ENCODE peak calls at places on chromosomes 5 and 9, in five cellular contexts. C is mesendoderm, F is HFF-Myc, G is astrocyte of the cerebellum, H is AG10803. M is an unnamed sample.

GRCh38 chr5:112957970-112958773 is 18.4 kb upstream of the DCP2 start:
- DNase-seq in C (no peak), H (peak), F (peak), G (peak), M (no peak)

GRCh38 chr5:97422678-97423077 is 239.6 kb upstream of the RIOK2 start:
- DNase-seq in G (no peak), C (no peak), H (no peak), F (no peak), M (no peak)

GRCh38 chr5:99543841-99544240 is 615.0 kb upstream of the CHD1 start:
- DNase-seq in C (peak), F (no peak), H (peak), G (peak), M (no peak)

GRCh38 chr5:45680950-45681349 is 15.2 kb downstream of the HCN1 start:
- DNase-seq in G (no peak), H (no peak), F (no peak), C (peak), M (no peak)

GRCh38 chr5:112930082-112930344 is 8.0 kb upstream of the REEP5 start:
- DNase-seq in F (no peak), H (no peak), C (no peak), G (no peak), M (no peak)

GRCh38 chr5:174844971-174845370 is 120.6 kb downstream of the MSX2 start:
- DNase-seq in C (no peak), F (no peak), G (no peak), H (no peak), M (no peak)

GRCh38 chr5:74199436-74200210 is 440.9 kb downstream of the ENC1 start:
- DNase-seq in F (no peak), C (peak), H (peak), G (no peak), M (no peak)

GRCh38 chr5:110258460-110258859 is 468.0 kb downstream of the TMEM232 start:
- DNase-seq in F (peak), C (no peak), H (peak), G (no peak), M (no peak)

GRCh38 chr9:130174920-130175321 is 2.7 kb downstream of the NCS1 start:
- DNase-seq in H (no peak), F (no peak), C (no peak), G (no peak), M (no peak)

DNA sequence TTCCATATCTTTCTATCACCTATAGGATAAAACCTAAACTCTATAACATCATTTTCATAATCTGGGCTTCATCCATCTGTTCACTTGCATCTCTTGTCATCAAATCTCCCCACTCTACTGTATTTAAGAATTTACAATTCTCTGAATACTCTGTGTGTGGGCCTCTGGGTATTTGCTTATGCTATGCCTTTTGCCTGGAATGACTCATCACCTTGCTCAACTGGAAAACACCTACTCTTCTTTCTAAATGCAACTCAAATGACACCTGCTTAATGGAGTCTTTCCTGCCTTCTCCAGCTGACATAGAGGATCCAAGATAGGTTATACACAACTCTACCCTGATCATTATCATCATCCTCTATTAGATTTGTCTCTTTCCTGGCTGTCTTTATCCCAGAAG is 421.7 kb downstream of the SPATA31D1 start:
- DNase-seq in H (no peak), F (no peak), C (peak), G (no peak), M (no peak)
- H3K4me3 ChIP-seq in H (no peak), F (no peak), C (no peak), G (no peak), M (no peak)

DNA sequence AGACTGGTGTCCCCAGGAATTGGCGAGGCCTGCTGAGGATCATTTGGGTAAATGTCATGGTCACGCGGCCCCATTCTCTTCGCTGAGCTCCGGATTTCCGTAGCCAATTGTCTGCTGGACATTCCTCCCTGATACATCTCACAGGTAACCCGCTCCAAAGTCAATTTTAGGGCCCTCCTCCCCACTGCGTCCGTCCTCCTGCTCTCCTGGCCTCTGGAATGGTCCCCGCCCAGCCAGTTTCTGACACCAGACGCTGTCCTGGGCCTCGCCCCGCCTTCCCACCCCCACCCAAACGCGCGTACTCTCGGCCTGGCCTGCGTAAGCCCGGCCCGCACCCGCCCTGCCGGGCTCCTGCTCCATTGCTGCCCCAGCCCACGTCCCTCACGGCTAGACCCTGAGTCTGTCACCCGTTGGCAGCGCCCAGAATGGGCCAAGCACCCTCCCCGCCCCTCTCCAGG is 202.0 kb downstream of the AUH start:
- DNase-seq in G (no peak), F (no peak), H (no peak), C (peak), M (no peak)
- H3K4me3 ChIP-seq in G (no peak), F (no peak), H (no peak), C (no peak), M (no peak)

DNA sequence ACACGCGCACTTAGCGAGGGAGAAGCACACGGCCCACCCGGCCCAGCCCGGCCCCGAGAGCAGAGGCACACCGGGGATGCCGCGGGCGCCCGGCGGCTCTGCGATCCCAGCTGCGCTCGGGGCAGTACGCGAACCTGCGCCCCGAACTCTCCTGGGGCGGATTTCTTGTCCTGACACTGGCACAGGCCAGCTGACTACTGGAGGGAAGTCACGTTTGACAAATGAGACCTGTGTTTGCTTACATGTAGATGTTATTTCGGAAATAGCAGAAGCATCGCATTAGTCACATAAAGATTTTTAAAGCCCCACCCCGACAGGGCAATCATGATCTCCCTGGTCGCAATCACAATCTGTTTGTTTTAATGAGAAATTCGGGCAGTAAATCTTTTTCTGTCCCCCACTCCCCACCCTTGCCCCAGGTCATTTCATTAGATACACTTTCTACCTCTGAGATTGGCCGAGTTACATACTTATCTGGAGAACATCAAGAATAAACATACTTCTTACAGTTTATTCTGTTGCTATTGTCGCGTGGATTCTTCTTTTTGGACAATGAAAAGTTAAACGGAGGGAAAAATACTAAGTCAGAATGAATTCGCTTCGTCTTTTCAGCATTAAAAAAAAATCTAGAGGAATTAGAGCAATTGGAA is 518.9 kb downstream of the CTNND2 start:
- DNase-seq in H (no peak), C (no peak), F (no peak), G (no peak), M (no peak)
- H3K4me3 ChIP-seq in H (no peak), C (no peak), F (no peak), G (peak), M (peak)

GRCh38 chr9:135904121-135904520 is 3.2 kb downstream of the CAMSAP1 start:
- DNase-seq in H (no peak), C (no peak), F (no peak), G (no peak), M (no peak)

GRCh38 chr9:135906291-135907005 is 898 bp downstream of the CAMSAP1 start:
- DNase-seq in G (no peak), C (no peak), F (no peak), H (peak), M (no peak)

GRCh38 chr9:135907006-135907434 is 326 bp downstream of the CAMSAP1 start:
- DNase-seq in F (no peak), C (peak), G (no peak), H (no peak), M (no peak)

GRCh38 chr9:135907446-135908333 is at the start of gene CAMSAP1:
- DNase-seq in F (peak), C (peak), G (peak), H (peak), M (peak)

GRCh38 chr9:135905380-135906282 is 1.7 kb downstream of the CAMSAP1 start:
- DNase-seq in C (no peak), H (no peak), F (no peak), G (no peak), M (no peak)
- H3K4me3 ChIP-seq in C (no peak), H (peak), F (peak), G (peak), M (peak)

M was measured in SK-N-MC.